ENCODE peak calls at places on chromosomes 5 and 9, in four cellular contexts. One of them, this sample, is unnamed.

GRCh38 chr9:129143031-129143441 is 31.8 kb downstream of the PTPA start:
- DNase-seq in HL-60: peak
- DNase-seq in transverse colon: peak
- DNase-seq in Panc1: peak
- DNase-seq in this sample: no peak

GRCh38 chr5:88722546-88722945 is 160.4 kb downstream of the MEF2C start:
- DNase-seq in Panc1: no peak
- DNase-seq in transverse colon: no peak
- DNase-seq in HL-60: no peak
- DNase-seq in this sample: no peak

GRCh38 chr5:84715087-84715486 is 330.4 kb upstream of the EDIL3 start:
- DNase-seq in Panc1: no peak
- DNase-seq in transverse colon: no peak
- DNase-seq in HL-60: no peak
- DNase-seq in this sample: no peak

GRCh38 chr9:37412431-37413151 is 9.9 kb upstream of the GRHPR start:
- DNase-seq in HL-60: no peak
- DNase-seq in transverse colon: no peak
- DNase-seq in Panc1: no peak
- DNase-seq in this sample: no peak

GRCh38 chr5:126285307-126285706 is 137.9 kb upstream of the GRAMD2B start:
- DNase-seq in HL-60: no peak
- DNase-seq in Panc1: no peak
- DNase-seq in transverse colon: no peak
- DNase-seq in this sample: no peak

GRCh38 chr5:150046031-150046430 is 40.3 kb downstream of the CSF1R start:
- DNase-seq in transverse colon: no peak
- DNase-seq in Panc1: no peak
- DNase-seq in HL-60: no peak
- DNase-seq in this sample: no peak

GRCh38 chr5:54703091-54703490 is 185.5 kb downstream of the SNX18 start:
- DNase-seq in transverse colon: no peak
- DNase-seq in Panc1: no peak
- DNase-seq in HL-60: no peak
- DNase-seq in this sample: peak

GRCh38 chr9:102778756-102779155 is 216.4 kb upstream of the CYLC2 start:
- DNase-seq in HL-60: no peak
- DNase-seq in transverse colon: no peak
- DNase-seq in Panc1: no peak
- DNase-seq in this sample: no peak

GRCh38 chr5:5881294-5881693 is 458.8 kb downstream of the ICE1 start:
- DNase-seq in transverse colon: no peak
- DNase-seq in HL-60: no peak
- DNase-seq in Panc1: no peak
- DNase-seq in this sample: peak

GRCh38 chr5:141733198-141733597 is 51.2 kb upstream of the ARAP3 start:
- DNase-seq in transverse colon: no peak
- DNase-seq in Panc1: no peak
- DNase-seq in HL-60: no peak
- DNase-seq in this sample: no peak

GRCh38 chr5:123874600-123875201 is 362.7 kb downstream of the CSNK1G3 start:
- DNase-seq in transverse colon: no peak
- DNase-seq in HL-60: no peak
- DNase-seq in Panc1: no peak
- DNase-seq in this sample: no peak

GRCh38 chr5:82312373-82312856 is 34.3 kb upstream of the RPS23 start:
- DNase-seq in Panc1: peak
- DNase-seq in transverse colon: peak
- DNase-seq in HL-60: peak
- DNase-seq in this sample: no peak

GRCh38 chr9:89420397-89420796 is 77.5 kb downstream of the SEMA4D start:
- DNase-seq in Panc1: no peak
- DNase-seq in transverse colon: no peak
- DNase-seq in HL-60: no peak
- DNase-seq in this sample: no peak

GRCh38 chr5:761854-762685 is 22.5 kb downstream of the ZDHHC11B start:
- DNase-seq in Panc1: no peak
- DNase-seq in transverse colon: no peak
- DNase-seq in HL-60: no peak
- DNase-seq in this sample: no peak
- TF ChIP-seq POLR2AphosphoS5 in Panc1: no peak
- TF ChIP-seq POLR2AphosphoS5 in transverse colon: no peak
- TF ChIP-seq POLR2AphosphoS5 in HL-60: no peak
- TF ChIP-seq POLR2AphosphoS5 in this sample: no peak

GRCh38 chr5:65624570-65625555 is at the start of the genes SHLD3 and TRAPPC13:
- DNase-seq in transverse colon: peak
- DNase-seq in HL-60: peak
- DNase-seq in Panc1: peak
- DNase-seq in this sample: peak
- TF ChIP-seq CTCF in transverse colon: no peak
- TF ChIP-seq CTCF in HL-60: no peak
- TF ChIP-seq CTCF in Panc1: no peak
- TF ChIP-seq CTCF in this sample: no peak

GRCh38 chr5:176368726-176369125 is 3.4 kb downstream of the ARL10 start:
- DNase-seq in transverse colon: no peak
- DNase-seq in HL-60: no peak
- DNase-seq in Panc1: no peak
- DNase-seq in this sample: no peak

GRCh38 chr5:176366575-176366894 is 1.2 kb downstream of the ARL10 start:
- DNase-seq in Panc1: no peak
- DNase-seq in HL-60: no peak
- DNase-seq in transverse colon: no peak
- DNase-seq in this sample: no peak

GRCh38 chr5:176362098-176362442 is 506 bp upstream of the KIAA1191 start:
- DNase-seq in Panc1: no peak
- DNase-seq in transverse colon: no peak
- DNase-seq in HL-60: no peak
- DNase-seq in this sample: no peak

GRCh38 chr5:176364765-176365662 is at the start of gene ARL10:
- DNase-seq in Panc1: no peak
- DNase-seq in HL-60: no peak
- DNase-seq in transverse colon: peak
- DNase-seq in this sample: no peak

DNA sequence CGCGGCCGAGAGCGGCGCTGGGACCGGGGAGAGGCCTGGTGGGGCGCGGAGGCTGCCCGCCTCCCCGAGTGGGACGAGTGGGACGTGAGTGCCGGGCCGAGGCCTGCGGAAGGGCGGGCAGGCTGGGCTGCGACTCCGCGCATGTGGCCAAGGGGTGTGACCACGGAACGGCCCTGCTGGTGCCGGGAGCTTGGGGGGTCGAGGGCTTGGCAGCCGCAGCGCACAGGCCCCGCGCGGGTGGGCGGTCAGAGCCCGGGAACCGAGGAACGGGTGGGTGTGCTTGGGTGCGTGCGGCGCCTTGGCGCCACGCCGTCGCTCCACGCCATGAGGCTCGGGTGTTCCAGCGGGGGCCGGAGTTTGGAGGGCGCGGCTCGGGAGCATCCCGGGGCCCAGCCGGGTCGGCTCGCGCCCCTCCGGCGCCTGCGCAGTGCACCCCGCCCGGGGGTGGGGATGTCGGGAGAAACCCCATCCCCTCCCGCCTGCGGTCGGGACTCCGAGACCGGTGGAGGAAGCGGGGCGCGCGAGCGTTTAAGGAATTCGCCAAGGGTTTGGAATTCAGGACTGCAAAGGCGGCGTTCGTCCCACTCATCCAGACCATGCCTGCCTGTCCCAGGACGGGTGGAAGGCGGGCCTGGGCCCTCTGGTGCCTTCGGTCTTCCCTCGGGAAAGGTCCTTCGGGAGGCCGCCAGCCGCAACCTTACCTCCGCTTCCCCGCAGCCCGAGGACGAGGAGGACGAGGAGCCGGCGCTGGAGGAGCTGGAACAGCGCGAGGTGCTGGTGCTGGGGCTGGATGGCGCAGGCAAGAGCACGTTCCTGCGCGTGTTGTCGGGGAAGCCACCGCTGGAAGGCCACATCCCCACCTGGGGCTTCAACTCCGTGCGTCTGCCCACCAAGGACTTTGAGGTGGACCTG is 632 bp downstream of the ARL10 start:
- DNase-seq in transverse colon: peak
- DNase-seq in HL-60: no peak
- DNase-seq in Panc1: no peak
- DNase-seq in this sample: no peak
- TF ChIP-seq POLR2AphosphoS5 in transverse colon: no peak
- TF ChIP-seq POLR2AphosphoS5 in HL-60: no peak
- TF ChIP-seq POLR2AphosphoS5 in Panc1: no peak
- TF ChIP-seq POLR2AphosphoS5 in this sample: peak

DNA sequence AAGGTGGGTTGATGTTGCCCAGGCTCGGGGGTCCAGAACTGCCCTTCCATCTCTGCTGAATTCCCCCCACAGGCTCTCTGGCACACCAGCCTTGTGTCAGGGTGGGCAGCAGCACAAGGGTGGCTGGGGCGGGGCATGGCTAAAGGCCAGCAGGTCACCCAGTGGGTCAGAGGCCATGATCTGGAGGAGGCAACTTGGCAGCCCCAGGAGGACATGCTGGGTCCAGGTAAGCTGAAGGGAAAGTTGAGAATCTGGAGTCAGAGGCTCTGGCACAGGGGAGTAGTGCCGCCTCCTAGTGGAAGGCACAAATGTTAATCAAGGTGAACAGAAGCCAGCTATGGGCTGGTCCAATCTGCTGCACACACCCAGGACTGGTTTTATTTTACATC is 6.2 kb downstream of the TMEM8B start:
- DNase-seq in HL-60: no peak
- DNase-seq in transverse colon: peak
- DNase-seq in Panc1: no peak
- DNase-seq in this sample: no peak
- TF ChIP-seq CTCF in HL-60: no peak
- TF ChIP-seq CTCF in transverse colon: peak
- TF ChIP-seq CTCF in Panc1: peak
- TF ChIP-seq CTCF in this sample: no peak

GRCh38 chr9:91949946-91950664 is at the start of gene ROR2:
- DNase-seq in transverse colon: peak
- DNase-seq in HL-60: peak
- DNase-seq in Panc1: no peak
- DNase-seq in this sample: no peak
- TF ChIP-seq POLR2AphosphoS5 in transverse colon: peak
- TF ChIP-seq POLR2AphosphoS5 in HL-60: no peak
- TF ChIP-seq POLR2AphosphoS5 in Panc1: no peak
- TF ChIP-seq POLR2AphosphoS5 in this sample: peak

DNA sequence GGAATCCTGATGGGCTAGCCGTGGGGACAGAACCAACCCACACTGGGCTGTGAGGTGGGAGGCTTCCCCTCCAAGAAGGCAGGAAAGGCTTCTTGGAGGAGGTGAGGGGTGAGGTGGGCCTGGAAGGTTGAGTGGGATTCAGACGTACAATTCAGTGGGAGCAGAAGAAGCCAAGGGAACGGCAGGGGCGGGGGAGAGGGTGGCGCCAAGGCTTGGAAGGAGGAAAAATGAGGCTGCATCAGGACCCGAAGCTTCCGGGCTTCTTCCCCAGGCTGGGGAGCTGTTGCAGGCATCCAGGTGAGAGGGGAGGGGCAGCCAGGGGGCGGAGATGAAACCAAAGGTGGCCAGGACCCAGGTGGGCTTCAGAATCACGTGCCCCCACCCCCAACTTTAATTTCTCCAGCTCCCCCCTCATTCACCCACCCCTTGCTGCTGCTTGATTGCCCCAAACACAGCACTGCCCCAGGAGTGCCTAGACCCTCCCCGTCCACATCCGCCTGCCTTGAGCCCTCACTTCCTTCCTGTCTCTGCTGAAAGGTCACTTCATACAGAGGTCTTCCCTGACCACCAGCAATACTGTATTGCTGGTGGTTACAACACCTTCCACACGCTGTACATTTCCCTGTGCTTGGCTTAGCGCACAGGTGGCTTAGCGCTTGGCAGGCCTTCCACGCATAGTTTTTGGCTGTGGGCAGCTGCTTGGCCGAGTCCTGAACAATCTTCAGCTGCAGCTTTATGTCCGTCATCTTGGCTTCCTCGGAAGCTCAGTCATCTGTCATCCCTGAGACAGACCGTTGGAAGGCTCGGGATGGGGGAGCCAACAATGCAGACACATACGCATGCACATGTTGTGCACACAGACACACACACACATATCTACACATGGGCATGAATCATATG is 193.5 kb downstream of the RGS3 start:
- DNase-seq in transverse colon: no peak
- DNase-seq in HL-60: no peak
- DNase-seq in Panc1: no peak
- DNase-seq in this sample: no peak
- TF ChIP-seq CTCF in transverse colon: no peak
- TF ChIP-seq CTCF in HL-60: no peak
- TF ChIP-seq CTCF in Panc1: no peak
- TF ChIP-seq CTCF in this sample: no peak

DNA sequence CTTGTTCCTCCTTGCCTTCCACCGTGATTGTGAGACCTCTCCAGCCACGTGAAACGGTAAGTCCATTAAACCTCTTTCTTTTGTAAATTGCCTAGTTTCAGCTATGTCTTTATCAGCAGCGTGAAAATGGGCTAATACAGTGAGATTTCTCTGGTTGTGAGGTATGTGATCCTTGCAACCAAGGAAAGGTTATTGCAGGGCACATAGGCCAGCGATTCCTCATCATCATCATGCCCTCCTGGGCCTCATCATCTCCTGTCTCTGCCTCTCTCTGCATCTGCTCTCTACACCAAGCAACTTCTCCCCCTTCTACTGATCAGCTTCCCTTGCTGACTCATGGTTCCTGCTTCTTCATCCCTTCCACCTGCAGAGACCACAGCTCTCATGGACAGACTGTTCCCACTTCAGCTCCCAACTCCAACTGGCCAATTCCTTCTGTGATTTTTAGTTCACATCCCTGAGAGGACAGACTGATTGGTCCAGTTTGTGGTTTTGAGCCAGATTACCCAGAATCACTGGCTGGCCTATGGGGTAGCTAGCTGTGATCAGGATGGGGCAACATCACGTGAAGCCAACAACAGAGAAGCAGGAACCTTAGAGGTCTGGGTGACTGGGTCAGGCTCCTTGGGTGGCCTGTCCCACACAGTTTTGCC is 53.1 kb downstream of the LIX1 start:
- DNase-seq in HL-60: peak
- DNase-seq in transverse colon: no peak
- DNase-seq in Panc1: no peak
- DNase-seq in this sample: peak
- TF ChIP-seq POLR2AphosphoS5 in HL-60: no peak
- TF ChIP-seq POLR2AphosphoS5 in transverse colon: no peak
- TF ChIP-seq POLR2AphosphoS5 in Panc1: no peak
- TF ChIP-seq POLR2AphosphoS5 in this sample: no peak

This sample was measured in esophagus muscularis mucosa.